ENCODE peak calls at places on chromosomes 11 and 22, in six cellular contexts. L is HCT116, W is neural progenitor cell, A is heart right ventricle, H is H1, F is dorsolateral prefrontal cortex. K is an unnamed sample.

GRCh38 chr22:49475253-49475652 is 352.4 kb downstream of the BRD1 start:
- DNase-seq in L (no peak), W (no peak), A (no peak), H (no peak), F (no peak), K (no peak)

GRCh38 chr11:88489030-88489429 is 151.5 kb upstream of the CTSC start:
- DNase-seq in L (no peak), W (no peak), A (no peak), H (no peak), F (no peak), K (no peak)

GRCh38 chr22:33854724-33855123 is 65.6 kb downstream of the LARGE1 start:
- DNase-seq in L (no peak), W (no peak), A (no peak), H (no peak), F (no peak), K (no peak)

GRCh38 chr22:20057596-20058268 is 22.3 kb upstream of the DGCR8 start:
- DNase-seq in L (no peak), W (no peak), A (no peak), H (no peak), F (no peak), K (no peak)

GRCh38 chr11:65559951-65560537 is 1.9 kb upstream of the LTBP3 start:
- DNase-seq in L (peak; percentile 89), W (no peak), A (no peak), H (no peak), F (peak; percentile 51), K (no peak)

GRCh38 chr22:19713650-19714319 is 518 bp upstream of the SEPTIN5 start:
- DNase-seq in L (no peak), W (peak; percentile 73), A (no peak), H (peak; percentile 66), F (peak; percentile 51), K (no peak)

GRCh38 chr11:47248664-47249377 is at the start of gene ACP2:
- DNase-seq in L (peak; percentile 79), W (peak; percentile 90), A (peak; percentile 87), H (peak; percentile 93), F (peak; percentile 93), K (peak; percentile 83)

GRCh38 chr11:30000986-30001385 is 15.8 kb downstream of the KCNA4 start:
- DNase-seq in L (no peak), W (no peak), A (no peak), H (no peak), F (no peak), K (no peak)

GRCh38 chr11:19595840-19596751 is 116.5 kb upstream of the NAV2 start:
- DNase-seq in L (no peak), W (no peak), A (peak; percentile 54), H (no peak), F (no peak), K (no peak)

GRCh38 chr11:70796601-70797000 is 398.3 kb downstream of the CTTN start:
- DNase-seq in L (peak; percentile 18), W (peak; percentile 16), A (no peak), H (peak; percentile 53), F (no peak), K (no peak)

GRCh38 chr22:38811241-38811640 is 17.3 kb upstream of the DNAL4 start:
- DNase-seq in L (no peak), W (no peak), A (no peak), H (no peak), F (no peak), K (no peak)

GRCh38 chr11:77347962-77348361 is 46.5 kb upstream of the GDPD4 start:
- DNase-seq in L (no peak), W (no peak), A (no peak), H (no peak), F (no peak), K (no peak)

GRCh38 chr11:614583-615452 is 932 bp downstream of the IRF7 start:
- DNase-seq in L (no peak), W (peak; percentile 16), A (peak; percentile 59), H (peak; percentile 66), F (peak; percentile 59), K (no peak)

GRCh38 chr11:33910261-33910959 is 18.5 kb upstream of the LMO2 start:
- DNase-seq in L (no peak), W (no peak), A (no peak), H (no peak), F (no peak), K (no peak)

GRCh38 chr11:33909552-33909951 is 17.7 kb upstream of the LMO2 start:
- DNase-seq in L (no peak), W (no peak), A (no peak), H (no peak), F (no peak), K (no peak)

GRCh38 chr11:33913991-33914390 is 22.1 kb upstream of the LMO2 start:
- DNase-seq in L (no peak), W (no peak), A (no peak), H (no peak), F (no peak), K (no peak)

GRCh38 chr11:33912405-33913361 is 20.8 kb upstream of the LMO2 start:
- DNase-seq in L (peak; percentile 10), W (peak; percentile 63), A (no peak), H (no peak), F (no peak), K (no peak)

DNA sequence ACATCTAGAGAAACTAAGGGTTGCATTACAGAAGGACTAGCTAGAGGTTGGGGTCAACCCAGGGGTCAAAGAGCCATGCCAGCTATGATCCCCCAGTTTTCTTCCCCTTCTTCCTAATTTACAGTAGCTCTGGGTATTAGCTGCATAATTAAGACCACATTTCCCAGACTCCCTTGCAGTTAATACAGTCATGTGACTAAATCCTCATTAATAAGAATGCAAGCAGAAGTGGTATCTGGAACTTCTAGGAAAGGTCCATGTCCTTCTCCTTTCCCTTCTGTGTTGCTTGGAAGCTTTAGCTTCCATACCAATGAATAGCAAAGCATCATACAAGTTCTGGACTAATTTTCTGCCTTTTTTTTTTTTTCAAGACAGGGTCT is 19.1 kb upstream of the LMO2 start:
- DNase-seq in L (no peak), W (no peak), A (no peak), H (no peak), F (no peak), K (no peak)
- H3K27ac ChIP-seq in L (no peak overlapping the region), W (no peak overlapping the region), A (no peak overlapping the region), H (no peak overlapping the region), F (no peak overlapping the region), K (no peak overlapping the region)

GRCh38 chr11:59669611-59670009 is 773 bp upstream of the PATL1 start:
- DNase-seq in L (no peak), W (no peak), A (peak; percentile 34), H (peak; percentile 63), F (peak; percentile 41), K (no peak)
- TF ChIP-seq CTCF in L (no peak), W (no peak), A (no peak), H (no peak), F (no peak), K (no peak)

DNA sequence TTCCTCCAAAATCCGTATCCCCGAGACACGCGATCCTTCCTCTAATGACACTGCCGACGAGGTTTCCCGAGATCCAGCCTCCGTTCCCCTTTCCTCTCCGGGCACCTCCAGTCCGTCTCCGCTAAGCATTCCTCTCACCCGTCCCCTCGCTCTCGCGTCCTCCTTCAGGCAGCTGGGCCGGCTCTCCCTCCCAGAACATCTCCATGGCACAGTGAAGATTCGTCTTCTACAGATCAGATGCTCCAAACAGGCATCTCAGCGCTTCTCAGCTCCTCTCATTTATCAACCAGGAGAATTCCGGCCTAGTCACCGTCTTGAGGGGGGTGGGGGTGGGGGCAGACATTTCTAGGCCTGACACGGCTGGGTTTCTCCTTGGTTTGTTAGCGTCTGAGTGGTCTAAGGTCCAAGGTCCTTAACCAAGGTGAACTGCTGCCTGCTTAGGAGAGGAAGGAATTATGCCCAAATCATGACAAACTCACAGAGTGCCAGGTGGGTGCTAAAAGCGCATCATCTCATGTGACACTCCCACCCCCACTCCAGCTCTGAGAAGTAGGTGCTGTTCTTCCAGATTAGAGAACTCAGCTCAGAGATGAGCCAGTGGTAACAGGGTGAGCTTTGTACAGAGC is at the start of gene SPTBN2:
- DNase-seq in L (no peak), W (peak; percentile 75), A (no peak), H (no peak), F (peak; percentile 63), K (no peak)
- H3K27me3 ChIP-seq in L (peaks cover 13% of the 10 kb centered on the region), W (peaks cover 50% of the 10 kb centered on the region), A (peaks cover 77% of the 10 kb centered on the region), H (peaks cover 9% of the 10 kb centered on the region), F (no peaks in the 10 kb centered on the region), K (peaks cover 64% of the 10 kb centered on the region)

GRCh38 chr22:23069502-23070357 is 589 bp upstream of the GNAZ start:
- DNase-seq in L (peak; percentile 71), W (peak; percentile 98), A (peak; percentile 95), H (peak; percentile 96), F (peak; percentile 95), K (peak; percentile 83)
- H3K27ac ChIP-seq in L (peak overlapping the region; percentile 34), W (no peak overlapping the region), A (peak overlapping the region; percentile 52), H (no peak overlapping the region), F (no peak overlapping the region), K (no peak overlapping the region)

K was measured in CD4-positive, alpha-beta T cell.